ENCODE peak calls at places on chromosome 21, in seven cellular contexts. Y is SK-N-SH, U is HCT116, K is K562, V is HepG2, O is GM12878, R is H1. M is an unnamed sample.

GRCh38 chr21:29304577-29304976 is 5.9 kb downstream of the BACH1 start:
- DNase-seq in Y (no peak), U (no peak), K (no peak), V (no peak), O (no peak), R (no peak), M (no peak)

GRCh38 chr21:35940074-35940927 is 120.0 kb downstream of the SETD4 start:
- DNase-seq in Y (peak), U (peak), K (peak), V (peak), O (no peak), R (no peak), M (peak)

GRCh38 chr21:25371831-25372434 is 235.3 kb downstream of the MRPL39 start:
- DNase-seq in Y (no peak), U (no peak), K (no peak), V (no peak), O (no peak), R (no peak), M (no peak)

GRCh38 chr21:42343963-42344510 is 6.8 kb downstream of the TFF2 start:
- DNase-seq in Y (no peak), U (no peak), K (no peak), V (no peak), O (no peak), R (no peak), M (no peak)

GRCh38 chr21:16307256-16307655 is 577.5 kb downstream of the USP25 start:
- DNase-seq in Y (no peak), U (no peak), K (no peak), V (no peak), O (no peak), R (no peak), M (no peak)

GRCh38 chr21:15062566-15062965 is 2.2 kb downstream of the NRIP1 start:
- DNase-seq in Y (no peak), U (no peak), K (peak), V (no peak), O (no peak), R (no peak), M (peak)

GRCh38 chr21:36491191-36491916 is 11.4 kb upstream of the CLDN14 start:
- DNase-seq in Y (no peak), U (no peak), K (no peak), V (no peak), O (no peak), R (no peak), M (no peak)

GRCh38 chr21:41610042-41610839 is 102.3 kb upstream of the TMPRSS2 start:
- DNase-seq in Y (peak), U (peak), K (peak), V (peak), O (no peak), R (no peak), M (peak)

GRCh38 chr21:37712204-37712934 is 203.9 kb downstream of the KCNJ6 start:
- DNase-seq in Y (peak), U (peak), K (peak), V (peak), O (no peak), R (peak), M (peak)

GRCh38 chr21:28421716-28422480 is 570.8 kb downstream of the LTN1 start:
- DNase-seq in Y (no peak), U (no peak), K (no peak), V (no peak), O (no peak), R (no peak), M (no peak)

GRCh38 chr21:32803651-32804050 is 32.1 kb upstream of the PAXBP1 start:
- DNase-seq in Y (no peak), U (no peak), K (no peak), V (no peak), O (no peak), R (no peak), M (no peak)

GRCh38 chr21:16533692-16534407 is 804.1 kb downstream of the USP25 start:
- DNase-seq in Y (no peak), U (no peak), K (no peak), V (no peak), O (no peak), R (no peak), M (peak)

GRCh38 chr21:36663033-36663855 is 35.7 kb upstream of the SIM2 start:
- DNase-seq in Y (no peak), U (no peak), K (no peak), V (no peak), O (no peak), R (no peak), M (no peak)

GRCh38 chr21:31363720-31364119 is 19.7 kb upstream of the TIAM1 start:
- DNase-seq in Y (no peak), U (no peak), K (no peak), V (no peak), O (no peak), R (no peak), M (no peak)

GRCh38 chr21:23307065-23307464 is 2300.2 kb downstream of the MRPL39 start:
- DNase-seq in Y (no peak), U (no peak), K (no peak), V (no peak), O (no peak), R (no peak), M (no peak)

GRCh38 chr21:40546657-40547056 is 300.3 kb downstream of the DSCAM start:
- DNase-seq in Y (no peak), U (no peak), K (no peak), V (no peak), O (no peak), R (no peak), M (no peak)

GRCh38 chr21:25501996-25502665 is 105.2 kb downstream of the MRPL39 start:
- DNase-seq in Y (no peak), U (no peak), K (no peak), V (no peak), O (peak), R (no peak), M (no peak)

GRCh38 chr21:34333150-34333739 is 30.6 kb upstream of the KCNE2 start:
- DNase-seq in Y (no peak), U (no peak), K (no peak), V (no peak), O (no peak), R (no peak), M (no peak)

GRCh38 chr21:43306911-43307676 is 119.8 kb downstream of the SIK1 start:
- DNase-seq in Y (peak), U (no peak), K (peak), V (peak), O (peak), R (no peak), M (no peak)

GRCh38 chr21:41216486-41216885 is 48.5 kb downstream of the BACE2 start:
- DNase-seq in Y (no peak), U (no peak), K (no peak), V (no peak), O (no peak), R (no peak), M (no peak)

GRCh38 chr21:40404319-40404906 is 442.5 kb downstream of the DSCAM start:
- DNase-seq in Y (no peak), U (no peak), K (no peak), V (no peak), O (no peak), R (no peak), M (peak)

GRCh38 chr21:35540950-35541632 is 492.0 kb upstream of the RUNX1 start:
- DNase-seq in Y (no peak), U (no peak), K (no peak), V (no peak), O (no peak), R (no peak), M (no peak)

GRCh38 chr21:46141767-46142580 is 13.4 kb downstream of the FTCD start:
- DNase-seq in Y (no peak), U (no peak), K (no peak), V (no peak), O (no peak), R (no peak), M (no peak)

GRCh38 chr21:15743593-15743992 is 13.8 kb downstream of the USP25 start:
- DNase-seq in Y (no peak), U (no peak), K (peak), V (no peak), O (no peak), R (no peak), M (no peak)

GRCh38 chr21:34845521-34846213 is 176.9 kb downstream of the CLIC6 start:
- DNase-seq in Y (no peak), U (peak), K (no peak), V (no peak), O (peak), R (no peak), M (peak)

GRCh38 chr21:34732388-34732821 is 63.6 kb downstream of the CLIC6 start:
- DNase-seq in Y (no peak), U (no peak), K (no peak), V (no peak), O (no peak), R (no peak), M (no peak)

GRCh38 chr21:42013338-42013737 is 3.2 kb upstream of the ZBTB21 start:
- DNase-seq in Y (no peak), U (no peak), K (no peak), V (no peak), O (no peak), R (no peak), M (no peak)

GRCh38 chr21:46051821-46052675 is 45.9 kb upstream of the COL6A2 start:
- DNase-seq in Y (no peak), U (no peak), K (no peak), V (no peak), O (no peak), R (no peak), M (no peak)

GRCh38 chr21:42833859-42834729 is 45.2 kb downstream of the WDR4 start:
- DNase-seq in Y (peak), U (no peak), K (peak), V (no peak), O (no peak), R (no peak), M (no peak)

GRCh38 chr21:25639922-25640670 is 1.0 kb downstream of the JAM2 start:
- DNase-seq in Y (peak), U (no peak), K (no peak), V (no peak), O (no peak), R (no peak), M (no peak)

GRCh38 chr21:46054447-46054846 is 43.5 kb upstream of the COL6A2 start:
- DNase-seq in Y (no peak), U (no peak), K (no peak), V (no peak), O (no peak), R (no peak), M (no peak)

GRCh38 chr21:42304556-42305454 is 10.4 kb downstream of the TFF3 start:
- DNase-seq in Y (no peak), U (no peak), K (no peak), V (no peak), O (no peak), R (no peak), M (no peak)

GRCh38 chr21:25412090-25412489 is 195.2 kb downstream of the MRPL39 start:
- DNase-seq in Y (no peak), U (no peak), K (no peak), V (no peak), O (no peak), R (no peak), M (no peak)

GRCh38 chr21:34092241-34092921 is 19.0 kb downstream of the MRPS6 start:
- DNase-seq in Y (no peak), U (no peak), K (no peak), V (no peak), O (no peak), R (no peak), M (no peak)

GRCh38 chr21:16815228-16815627 is 697.6 kb upstream of the CXADR start:
- DNase-seq in Y (no peak), U (no peak), K (no peak), V (no peak), O (no peak), R (no peak), M (no peak)

GRCh38 chr21:41581592-41582228 is 73.8 kb upstream of the TMPRSS2 start:
- DNase-seq in Y (no peak), U (no peak), K (no peak), V (no peak), O (no peak), R (no peak), M (no peak)

GRCh38 chr21:36639769-36640168 is 59.1 kb upstream of the SIM2 start:
- DNase-seq in Y (no peak), U (no peak), K (no peak), V (no peak), O (no peak), R (no peak), M (no peak)

GRCh38 chr21:42263591-42264131 is 44.7 kb downstream of the ABCG1 start:
- DNase-seq in Y (no peak), U (no peak), K (no peak), V (no peak), O (no peak), R (no peak), M (no peak)

DNA sequence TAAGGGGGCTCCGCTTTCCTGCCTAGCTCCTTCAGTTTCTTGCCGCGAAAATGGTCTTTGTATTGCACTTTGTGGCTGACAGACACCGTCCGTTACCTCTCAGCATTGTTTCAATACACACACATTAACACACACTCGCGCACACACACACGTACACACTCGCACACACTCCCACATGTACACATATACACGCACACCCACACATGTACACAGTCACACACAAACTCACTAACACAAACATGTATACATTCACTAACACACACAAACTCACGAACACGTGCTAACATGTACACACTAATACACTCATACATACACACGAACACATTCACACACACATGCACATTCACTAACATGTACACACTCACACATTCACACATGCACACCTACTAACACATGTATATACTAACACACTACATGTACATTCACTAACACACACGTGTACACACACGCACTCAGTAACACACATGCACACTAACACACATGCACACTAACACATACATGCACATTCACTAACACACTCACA is 48.9 kb downstream of the PSMG1 start:
- DNase-seq in Y (no peak), U (no peak), K (no peak), V (no peak), O (no peak), R (no peak), M (no peak)
- TF ChIP-seq JUND in Y (no peak), U (no peak), K (no peak), V (no peak), O (no peak), R (no peak), M (no peak)

DNA sequence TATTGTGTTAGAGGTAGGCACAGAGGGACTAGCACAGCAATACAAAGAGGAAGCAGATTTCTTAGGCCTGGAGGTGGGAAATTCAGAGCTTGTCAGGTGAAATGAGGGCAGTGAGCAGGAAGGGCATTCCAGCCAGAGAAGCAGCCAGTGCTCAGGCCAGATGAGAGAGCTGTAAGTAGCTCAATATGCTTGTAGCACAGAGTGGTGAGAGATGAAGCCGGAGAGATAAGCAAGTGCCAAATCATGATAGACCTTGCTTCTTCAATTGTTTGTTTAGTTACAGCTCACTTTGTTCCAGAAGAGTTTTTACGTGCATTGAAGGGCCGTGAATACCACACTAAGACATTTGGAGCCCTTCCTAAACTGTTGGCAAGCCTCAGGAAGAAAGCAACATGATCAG is 42.0 kb upstream of the ADAMTS1 start:
- DNase-seq in Y (no peak), U (no peak), K (no peak), V (no peak), O (no peak), R (no peak), M (peak)
- TF ChIP-seq JUND in Y (no peak), U (no peak), K (no peak), V (no peak), O (no peak), R (no peak), M (no peak)

GRCh38 chr21:39084979-39085729 is 98.1 kb downstream of the PSMG1 start:
- DNase-seq in Y (no peak), U (no peak), K (no peak), V (peak), O (no peak), R (no peak), M (no peak)

GRCh38 chr21:39084073-39084472 is 99.2 kb downstream of the PSMG1 start:
- DNase-seq in Y (no peak), U (no peak), K (no peak), V (no peak), O (no peak), R (no peak), M (no peak)

GRCh38 chr21:39085843-39086415 is 97.3 kb downstream of the PSMG1 start:
- DNase-seq in Y (no peak), U (no peak), K (no peak), V (no peak), O (no peak), R (no peak), M (no peak)

GRCh38 chr21:39082656-39083376 is 100.4 kb downstream of the PSMG1 start:
- DNase-seq in Y (no peak), U (peak), K (no peak), V (peak), O (no peak), R (no peak), M (peak)

DNA sequence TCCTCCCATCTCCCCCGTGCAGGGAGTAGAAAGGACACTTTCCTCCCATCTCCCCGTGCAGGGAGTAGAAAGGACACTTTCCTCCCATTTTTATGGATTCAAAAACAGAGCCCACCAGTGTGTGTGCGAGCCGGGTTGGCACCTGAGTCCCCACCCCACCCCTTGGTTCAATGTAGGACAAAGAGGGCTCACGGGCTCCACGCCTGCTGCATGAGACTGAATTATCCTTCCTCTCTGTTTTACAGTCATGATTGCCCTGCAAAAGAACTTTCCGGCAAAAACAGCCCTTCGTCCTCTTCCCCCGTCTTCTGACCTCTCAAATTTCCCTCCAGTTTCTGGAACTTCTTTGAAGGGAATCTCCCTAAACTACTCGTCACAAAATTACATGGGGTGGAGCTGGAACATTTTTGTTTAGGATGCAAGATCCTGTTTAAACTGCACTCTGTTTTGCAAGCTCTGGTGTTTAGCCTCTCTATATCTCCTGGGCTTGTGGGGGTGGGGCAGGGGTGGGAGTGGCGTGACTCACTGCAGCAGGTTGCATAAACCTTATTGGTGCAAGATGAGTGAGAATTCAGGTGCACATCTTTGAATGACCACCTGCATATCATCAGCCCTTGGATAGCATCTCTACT is 99.8 kb downstream of the PSMG1 start:
- DNase-seq in Y (no peak), U (no peak), K (no peak), V (no peak), O (no peak), R (no peak), M (no peak)
- TF ChIP-seq JUND in Y (no peak), U (no peak), K (no peak), V (no peak), O (no peak), R (no peak), M (no peak)

DNA sequence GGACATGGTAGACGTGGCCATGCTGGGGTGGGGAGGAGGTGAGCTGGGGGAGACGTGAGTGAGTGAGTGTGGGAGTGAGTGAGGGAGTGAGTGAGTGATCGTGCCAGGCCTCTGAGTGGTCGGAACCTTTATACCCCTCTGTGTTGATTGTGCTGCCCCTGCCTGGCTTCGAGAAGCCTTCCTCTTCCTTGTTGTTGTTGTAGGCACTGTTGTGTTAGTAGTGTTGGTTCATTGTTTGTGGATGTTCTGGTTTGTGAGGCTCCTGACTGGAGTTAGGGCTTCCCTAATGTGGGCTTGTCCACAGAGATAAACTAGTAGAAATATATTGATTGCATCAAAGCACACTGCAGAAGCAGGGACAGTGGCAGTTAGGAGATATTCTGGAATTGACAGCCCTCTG is at the start of gene KRTAP10-3:
- DNase-seq in Y (no peak), U (no peak), K (no peak), V (no peak), O (no peak), R (no peak), M (no peak)
- TF ChIP-seq JUND in Y (no peak), U (no peak), K (no peak), V (no peak), O (no peak), R (no peak), M (no peak)

M was measured in T47D.